ENCODE peak calls at places on chromosomes 5 and 9, in six cellular contexts. P, B, T, A, K and L are unnamed samples.

GRCh38 chr9:116269250-116269649 is 115.7 kb downstream of the PAPPA start:
- DNase-seq in A (no peak), P (no peak), B (no peak), T (no peak), K (no peak), L (no peak)

GRCh38 chr5:173969167-173970049 is 19.6 kb upstream of the C5orf47 start:
- DNase-seq in K (no peak), B (no peak), P (no peak), T (peak; percentile 31), A (peak; percentile 97), L (peak; percentile 93)

GRCh38 chr9:16150501-16150900 is 597.7 kb downstream of the CCDC171 start:
- DNase-seq in P (no peak), B (no peak), K (no peak), A (no peak), T (no peak), L (no peak)

GRCh38 chr5:164672931-164673694 is 1167.7 kb downstream of the MAT2B start:
- DNase-seq in B (no peak), T (no peak), K (no peak), P (no peak), A (no peak), L (peak; percentile 1)

GRCh38 chr9:115117999-115118470 is at the start of gene TNC:
- DNase-seq in A (no peak), T (no peak), P (no peak), K (no peak), B (no peak), L (peak; percentile 2)

GRCh38 chr5:54384356-54384933 is 71.1 kb upstream of the HSPB3 start:
- DNase-seq in T (no peak), K (no peak), P (no peak), B (no peak), A (no peak), L (no peak)

GRCh38 chr5:124043456-124043855 is 531.5 kb downstream of the CSNK1G3 start:
- DNase-seq in A (peak; percentile 2), K (peak; percentile 17), T (no peak), B (no peak), P (peak; percentile 28), L (peak; percentile 7)

GRCh38 chr5:122608222-122608621 is 166.7 kb upstream of the SNX2 start:
- DNase-seq in T (no peak), A (no peak), P (no peak), B (no peak), K (no peak), L (no peak)

GRCh38 chr9:87201316-87201715 is 254.0 kb upstream of the GAS1 start:
- DNase-seq in K (no peak), A (no peak), T (no peak), P (no peak), B (no peak), L (no peak)

GRCh38 chr9:87206064-87206661 is 258.9 kb upstream of the GAS1 start:
- DNase-seq in T (no peak), A (no peak), B (no peak), K (no peak), P (no peak), L (no peak)
- TF ChIP-seq MAX in T (no peak), A (no peak), B (no peak), K (no peak), P (no peak), L (no peak)

GRCh38 chr5:157571357-157571827 is 4.2 kb downstream of the ADAM19 start:
- DNase-seq in P (no peak), K (peak; percentile 23), T (no peak), A (no peak), B (peak; percentile 75), L (no peak)

GRCh38 chr5:157576678-157577077 is 1.1 kb upstream of the ADAM19 start:
- DNase-seq in K (no peak), A (no peak), B (no peak), P (no peak), T (no peak), L (no peak)

GRCh38 chr5:157578079-157578780 is 2.7 kb upstream of the ADAM19 start:
- DNase-seq in B (no peak), K (no peak), A (no peak), T (no peak), P (no peak), L (no peak)

GRCh38 chr5:157575096-157575872 is at the start of gene ADAM19:
- DNase-seq in K (peak; percentile 47), B (no peak), P (no peak), A (no peak), T (peak; percentile 62), L (peak; percentile 64)

GRCh38 chr5:157574456-157575095 is 999 bp downstream of the ADAM19 start:
- DNase-seq in T (no peak), K (no peak), B (no peak), P (no peak), A (no peak), L (no peak)
- TF ChIP-seq CEBPB in T (no peak), K (no peak), B (no peak), P (no peak), A (no peak), L (no peak)

DNA sequence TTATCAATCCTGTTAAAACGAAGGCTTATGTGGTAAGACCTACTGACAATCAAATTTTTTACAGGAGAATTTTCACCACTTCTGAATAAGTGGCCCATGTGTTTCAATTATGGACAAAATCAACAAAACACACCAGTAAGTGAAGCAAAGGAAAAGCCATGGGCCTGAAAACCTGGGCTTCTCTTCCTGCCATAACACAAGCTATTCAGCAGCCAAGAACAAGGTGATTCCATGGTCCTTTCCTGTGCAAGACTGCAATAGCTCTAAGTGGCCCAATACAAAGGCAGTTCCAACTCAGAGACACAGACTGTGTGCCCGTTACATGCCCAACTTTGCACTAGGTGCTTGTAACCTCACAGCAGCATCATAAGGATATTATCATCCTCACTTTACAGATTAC is 168.5 kb downstream of the EPB41L4A start:
- DNase-seq in B (no peak), A (no peak), K (no peak), T (no peak), P (no peak), L (no peak)
- TF ChIP-seq MAX in B (no peak), A (no peak), K (no peak), T (no peak), P (no peak), L (no peak)

DNA sequence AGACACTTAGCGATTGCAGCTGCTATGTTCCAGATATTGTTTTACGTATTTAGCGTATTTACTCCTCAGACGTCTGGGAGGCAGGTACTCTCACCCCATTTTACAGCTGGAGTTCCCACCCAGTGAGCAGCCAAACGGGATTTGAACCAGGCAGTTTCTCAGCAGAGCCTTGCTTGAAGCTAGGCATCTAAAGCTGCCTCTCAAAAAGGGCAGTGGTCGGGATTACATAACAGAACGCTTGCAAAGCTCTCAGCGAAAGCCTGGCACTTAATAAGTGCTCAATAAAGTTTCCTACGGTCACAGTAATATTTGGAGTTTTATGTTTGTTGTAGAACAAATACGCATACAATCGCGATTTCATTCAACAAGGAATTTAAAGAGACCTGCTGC is 302 bp upstream of the BSPRY start:
- DNase-seq in K (no peak), A (no peak), T (no peak), P (no peak), B (no peak), L (no peak)
- TF ChIP-seq CEBPB in K (no peak), A (no peak), T (no peak), P (no peak), B (no peak), L (no peak)

DNA sequence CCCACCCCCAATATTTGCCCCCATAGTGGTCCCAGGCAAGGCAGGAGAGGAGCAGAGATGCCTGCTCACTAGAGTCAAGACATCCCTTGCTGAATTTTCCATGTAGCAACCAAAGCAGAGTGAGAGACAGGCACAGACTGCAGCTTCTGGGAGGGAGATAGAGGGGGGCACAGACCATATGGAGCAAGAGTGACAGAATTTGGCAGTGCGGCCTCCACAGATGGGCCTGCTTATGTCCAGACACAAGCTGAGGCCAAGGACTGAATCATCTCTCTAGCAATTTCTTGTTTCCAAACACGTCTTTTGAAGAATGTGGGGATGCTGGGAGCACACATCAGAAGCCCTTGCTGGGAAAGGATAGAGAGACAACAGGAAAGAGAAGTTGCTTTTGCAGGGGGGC is 53.0 kb upstream of the ALDH1B1 start:
- DNase-seq in P (no peak), A (no peak), T (no peak), K (no peak), B (no peak), L (no peak)
- TF ChIP-seq MAX in P (no peak), A (no peak), T (no peak), K (no peak), B (no peak), L (no peak)

DNA sequence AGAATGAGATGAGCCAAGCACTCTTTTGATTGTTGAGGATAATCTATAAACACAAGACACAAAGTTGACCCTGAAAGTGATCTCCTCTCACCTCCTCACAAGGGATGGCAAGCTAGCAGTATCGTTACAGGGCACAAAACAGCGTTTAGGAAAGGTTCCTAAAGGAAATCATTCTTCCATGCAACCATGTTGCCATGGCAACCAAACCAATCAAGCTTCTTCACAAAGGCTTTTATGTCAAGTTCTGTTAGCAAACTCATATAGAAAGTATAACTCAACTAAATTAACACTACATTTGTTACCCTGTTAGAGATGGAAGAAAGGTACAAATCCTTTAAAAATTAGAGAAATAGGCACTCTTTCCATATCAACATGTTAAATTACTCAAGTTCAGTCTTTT is 1016.8 kb upstream of the DMAC1 start:
- DNase-seq in T (no peak), P (no peak), A (no peak), K (no peak), B (no peak), L (no peak)
- TF ChIP-seq CEBPB in T (no peak), P (no peak), A (no peak), K (no peak), B (no peak), L (no peak)